ENCODE peak calls at places on chromosomes 1 and 21, in nine cellular contexts. W is aorta, T is stomach, E is cardiac muscle cell, P is uterus, B is endothelial cell of umbilical vein, Q is A549, C is HCT116, K is body of pancreas. G is an unnamed sample. For H3K4me1, the result is how much of the 10 kb centered on the place peaks cover.

GRCh38 chr1:10696977-10697376 is 99.5 kb downstream of the CASZ1 start:
- DNase-seq in W (no peak), T (no peak), E (no peak), P (peak), B (no peak), Q (no peak), C (no peak), K (no peak), G (no peak)

GRCh38 chr1:109740615-109741373 is at the start of gene GSTM3:
- DNase-seq in W (no peak), T (no peak), E (no peak), P (no peak), B (peak), Q (no peak), C (no peak), K (no peak), G (no peak)

GRCh38 chr1:205826975-205827374 is 14.0 kb upstream of the SLC41A1 start:
- DNase-seq in W (no peak), T (no peak), E (no peak), P (no peak), B (no peak), Q (no peak), C (no peak), K (no peak), G (no peak)

GRCh38 chr1:155859881-155860841 is 794 bp downstream of the SYT11 start:
- DNase-seq in W (peak), T (peak), E (peak), P (peak), B (peak), Q (no peak), C (no peak), K (peak), G (peak)

GRCh38 chr21:42160111-42160949 is 58.6 kb upstream of the ABCG1 start:
- DNase-seq in W (no peak), T (no peak), E (no peak), P (no peak), B (no peak), Q (no peak), C (no peak), K (no peak), G (no peak)

GRCh38 chr1:25487628-25488027 is 55.8 kb upstream of the LDLRAP1 start:
- DNase-seq in W (no peak), T (no peak), E (no peak), P (no peak), B (no peak), Q (no peak), C (no peak), K (no peak), G (no peak)

GRCh38 chr1:150981177-150981804 is 801 bp upstream of the ANXA9 start:
- DNase-seq in W (peak), T (peak), E (peak), P (peak), B (no peak), Q (no peak), C (no peak), K (peak), G (no peak)

GRCh38 chr21:41726058-41726558 is 40.7 kb downstream of the RIPK4 start:
- DNase-seq in W (peak), T (no peak), E (no peak), P (no peak), B (no peak), Q (no peak), C (no peak), K (no peak), G (no peak)

GRCh38 chr1:35657851-35658250 is 16.5 kb upstream of the PSMB2 start:
- DNase-seq in W (no peak), T (no peak), E (no peak), P (no peak), B (no peak), Q (no peak), C (no peak), K (no peak), G (no peak)

GRCh38 chr1:29864431-29865022 is 628.2 kb downstream of the PTPRU start:
- DNase-seq in W (no peak), T (no peak), E (no peak), P (no peak), B (no peak), Q (no peak), C (no peak), K (no peak), G (no peak)

GRCh38 chr1:202811296-202812175 is 782 bp downstream of the PCAT6 start:
- DNase-seq in W (peak), T (no peak), E (no peak), P (peak), B (no peak), Q (peak), C (no peak), K (peak), G (no peak)

GRCh38 chr1:228306275-228307217 is 98.7 kb downstream of the OBSCN start:
- DNase-seq in W (peak), T (no peak), E (no peak), P (no peak), B (no peak), Q (no peak), C (no peak), K (no peak), G (peak)

DNA sequence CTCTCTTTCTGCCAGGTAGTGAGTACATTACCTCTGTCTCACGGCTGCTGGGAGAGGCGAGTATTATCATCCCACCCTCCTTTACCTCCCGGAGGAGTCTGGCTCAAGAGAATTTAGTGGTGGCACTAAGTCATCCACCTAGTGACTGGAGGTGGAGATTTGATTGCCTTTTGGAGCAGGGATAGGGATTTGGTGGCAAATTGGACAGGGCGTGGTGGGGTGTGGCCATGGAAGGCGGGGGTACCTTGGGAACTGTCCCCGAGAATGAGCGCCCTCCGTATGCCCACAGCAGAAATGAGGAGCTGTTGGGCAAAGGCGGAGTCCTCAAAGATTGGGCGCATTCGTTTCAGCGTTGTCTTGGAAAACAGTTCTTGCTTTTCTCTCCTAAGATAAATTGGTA is 32.1 kb upstream of the HMGN1 start:
- DNase-seq in W (no peak), T (no peak), E (no peak), P (no peak), B (no peak), Q (peak), C (no peak), K (no peak), G (no peak)
- H3K27ac ChIP-seq in W (peak), T (peak), E (peak), P (peak), B (peak), Q (peak), C (peak), K (peak), G (peak)

DNA sequence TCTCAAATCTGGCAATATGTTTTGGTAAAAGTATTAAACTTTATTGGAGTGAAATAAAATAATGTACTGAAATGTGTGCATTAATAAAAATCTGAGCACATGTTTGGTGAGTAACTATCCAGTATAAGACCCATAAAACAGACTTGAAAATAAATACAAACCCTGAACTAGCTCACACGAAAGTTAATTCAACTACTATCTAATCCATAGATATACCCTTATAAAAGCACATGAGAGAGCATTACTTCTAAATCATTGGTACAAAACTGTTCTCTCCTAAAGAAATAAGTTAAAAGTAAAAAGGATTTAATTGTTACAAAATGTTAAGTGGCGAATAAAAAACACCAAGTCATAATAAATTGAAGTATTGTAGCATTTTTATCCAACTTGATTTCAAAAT is 295.6 kb downstream of the PTPRC start:
- DNase-seq in W (no peak), T (no peak), E (no peak), P (no peak), B (no peak), Q (no peak), C (no peak), K (no peak), G (no peak)
- H3K4me1 ChIP-seq in W (under half), T (under half), E (under half), P (under half), B (under half), Q (under half), C (under half), K (under half), G (under half)

GRCh38 chr1:91283421-91283726 is 121.3 kb downstream of the HFM1 start:
- DNase-seq in W (no peak), T (no peak), E (no peak), P (no peak), B (no peak), Q (no peak), C (no peak), K (no peak), G (no peak)

GRCh38 chr1:91282695-91283420 is 121.8 kb downstream of the HFM1 start:
- DNase-seq in W (no peak), T (peak), E (peak), P (peak), B (peak), Q (peak), C (peak), K (peak), G (peak)

GRCh38 chr1:91278754-91279153 is 125.9 kb downstream of the HFM1 start:
- DNase-seq in W (no peak), T (no peak), E (no peak), P (no peak), B (peak), Q (peak), C (peak), K (no peak), G (no peak)

GRCh38 chr1:91281782-91282181 is 122.9 kb downstream of the HFM1 start:
- DNase-seq in W (no peak), T (no peak), E (no peak), P (no peak), B (no peak), Q (no peak), C (no peak), K (no peak), G (no peak)
- H3K27ac ChIP-seq in W (no peak), T (no peak), E (no peak), P (no peak), B (no peak), Q (no peak), C (no peak), K (no peak), G (no peak)

GRCh38 chr1:21932127-21932526 is 5.0 kb downstream of the HSPG2 start:
- DNase-seq in W (peak), T (no peak), E (no peak), P (peak), B (peak), Q (no peak), C (no peak), K (no peak), G (peak)
- H3K4me1 ChIP-seq in W (under half), T (half or more), E (half or more), P (under half), B (half or more), Q (half or more), C (under half), K (half or more), G (under half)